ENCODE peak calls at places on chromosomes 16 and 17, in five cellular contexts. C is tibial nerve, O is stomach, T is A549, Y is K562. R is an unnamed sample.

GRCh38 chr17:41717408-41718286 is 5.5 kb downstream of the GAST start:
- DNase-seq in C (no peak), O (no peak), T (peak; percentile 70), Y (no peak), R (no peak)

GRCh38 chr16:78443780-78444422 is 344.4 kb downstream of the WWOX start:
- DNase-seq in C (no peak), O (no peak), T (no peak), Y (no peak), R (no peak)

GRCh38 chr17:45070809-45071208 is 9.7 kb downstream of the NMT1 start:
- DNase-seq in C (no peak), O (no peak), T (no peak), Y (no peak), R (no peak)

GRCh38 chr17:48054238-48055185 is 6.4 kb downstream of the NFE2L1 start:
- DNase-seq in C (peak; percentile 60), O (peak; percentile 53), T (no peak), Y (peak; percentile 69), R (peak; percentile 97)

GRCh38 chr16:21608647-21609328 is 9.4 kb downstream of the METTL9 start:
- DNase-seq in C (no peak), O (no peak), T (no peak), Y (no peak), R (no peak)

GRCh38 chr16:56075732-56076131 is 115.6 kb upstream of the GNAO1 start:
- DNase-seq in C (no peak), O (no peak), T (no peak), Y (no peak), R (no peak)

GRCh38 chr17:13074026-13074425 is 56.2 kb upstream of the ELAC2 start:
- DNase-seq in C (no peak), O (no peak), T (peak; percentile 5), Y (no peak), R (no peak)

GRCh38 chr17:51059781-51060180 is 60.9 kb downstream of the SPAG9 start:
- DNase-seq in C (no peak), O (no peak), T (no peak), Y (no peak), R (no peak)

GRCh38 chr16:72126429-72126765 is 32.8 kb downstream of the DHX38 start:
- DNase-seq in C (no peak), O (no peak), T (no peak), Y (no peak), R (no peak)

GRCh38 chr16:49292413-49292812 is 10.8 kb upstream of the CBLN1 start:
- DNase-seq in C (no peak), O (no peak), T (no peak), Y (no peak), R (no peak)

GRCh38 chr17:55420776-55421178 is 858 bp downstream of the MMD start:
- DNase-seq in C (peak; percentile 23), O (peak; percentile 41), T (no peak), Y (peak; percentile 22), R (peak; percentile 65)

GRCh38 chr17:39928868-39929651 is 1.5 kb downstream of the LRRC3C start:
- DNase-seq in C (no peak), O (no peak), T (peak; percentile 62), Y (no peak), R (no peak)

GRCh38 chr17:42337442-42337841 is 49.1 kb downstream of the STAT5A start:
- DNase-seq in C (no peak), O (no peak), T (no peak), Y (no peak), R (no peak)

GRCh38 chr16:46620265-46621005 is 744 bp downstream of the SHCBP1 start:
- DNase-seq in C (no peak), O (no peak), T (peak; percentile 7), Y (peak; percentile 22), R (no peak)

GRCh38 chr16:27991876-27992275 is 71.6 kb downstream of the GSG1L start:
- DNase-seq in C (no peak), O (no peak), T (no peak), Y (no peak), R (no peak)

GRCh38 chr16:55003916-55004315 is 73.3 kb downstream of the IRX5 start:
- DNase-seq in C (no peak), O (no peak), T (no peak), Y (no peak), R (no peak)

GRCh38 chr16:57592591-57593003 is 35.8 kb upstream of the ADGRG1 start:
- DNase-seq in C (no peak), O (peak; percentile 44), T (no peak), Y (no peak), R (no peak)

GRCh38 chr17:9766970-9767369 is 24.4 kb downstream of the DHRS7C start:
- DNase-seq in C (no peak), O (no peak), T (no peak), Y (no peak), R (no peak)

GRCh38 chr16:84532299-84532724 is 27.9 kb upstream of the MEAK7 start:
- DNase-seq in C (peak; percentile 30), O (no peak), T (peak; percentile 85), Y (no peak), R (no peak)

DNA sequence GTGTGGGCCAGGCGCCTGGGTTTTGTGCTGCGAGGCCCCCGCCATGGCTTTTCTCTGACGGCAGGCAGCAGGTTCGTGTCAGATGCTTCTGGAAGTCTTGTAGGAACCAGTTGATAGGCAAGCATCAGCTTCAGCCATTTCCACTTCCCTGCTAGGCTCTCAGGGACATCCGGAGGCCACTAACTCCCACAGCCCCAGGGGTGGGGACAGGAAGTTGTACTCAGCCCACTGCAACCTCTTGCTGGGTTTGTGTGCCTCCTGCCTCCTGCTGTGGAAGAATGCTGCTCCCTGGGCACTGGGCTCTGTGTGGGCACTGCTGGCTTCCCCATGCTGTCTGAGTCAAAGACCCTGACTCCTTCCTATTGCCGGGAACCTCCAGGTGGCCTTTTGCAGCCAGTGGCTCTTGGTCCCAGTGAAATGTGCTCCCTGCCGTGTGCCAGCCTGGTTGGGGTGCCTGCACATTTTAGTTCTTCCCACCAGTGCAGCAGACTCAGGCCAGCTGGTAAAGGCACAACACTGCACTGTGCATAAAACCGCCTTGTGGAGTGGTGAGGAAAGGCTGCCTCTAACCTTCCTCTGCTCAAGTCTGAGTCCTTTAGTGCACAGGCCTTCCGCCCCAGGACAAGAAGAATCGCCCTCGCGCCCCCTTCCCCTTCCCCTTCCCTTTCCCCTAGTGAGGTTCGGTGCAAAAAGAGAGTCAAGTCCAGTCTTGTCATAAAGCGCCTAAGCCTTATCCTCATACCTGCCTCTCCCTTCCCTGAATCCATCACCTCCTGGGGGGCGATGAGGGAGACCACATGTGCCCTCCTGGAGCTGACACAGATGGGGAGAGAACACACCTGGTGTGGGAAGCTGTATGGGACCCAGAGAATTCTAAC is 16.6 kb downstream of the LDHD start:
- DNase-seq in C (no peak), O (no peak), T (no peak), Y (no peak), R (peak; percentile 29)
- TF ChIP-seq EP300 in C (no peak), O (no peak), T (no peak), Y (no peak), R (no peak)

GRCh38 chr16:60741810-60742209 is 1294.4 kb downstream of the CDH8 start:
- DNase-seq in C (no peak), O (no peak), T (no peak), Y (no peak), R (no peak)
- TF ChIP-seq EP300 in C (no peak), O (no peak), T (no peak), Y (no peak), R (no peak)

GRCh38 chr17:80519091-80519781 is 25.4 kb upstream of the RPTOR start:
- DNase-seq in C (no peak), O (no peak), T (no peak), Y (no peak), R (no peak)
- TF ChIP-seq EP300 in C (no peak), O (no peak), T (no peak), Y (no peak), R (no peak)

DNA sequence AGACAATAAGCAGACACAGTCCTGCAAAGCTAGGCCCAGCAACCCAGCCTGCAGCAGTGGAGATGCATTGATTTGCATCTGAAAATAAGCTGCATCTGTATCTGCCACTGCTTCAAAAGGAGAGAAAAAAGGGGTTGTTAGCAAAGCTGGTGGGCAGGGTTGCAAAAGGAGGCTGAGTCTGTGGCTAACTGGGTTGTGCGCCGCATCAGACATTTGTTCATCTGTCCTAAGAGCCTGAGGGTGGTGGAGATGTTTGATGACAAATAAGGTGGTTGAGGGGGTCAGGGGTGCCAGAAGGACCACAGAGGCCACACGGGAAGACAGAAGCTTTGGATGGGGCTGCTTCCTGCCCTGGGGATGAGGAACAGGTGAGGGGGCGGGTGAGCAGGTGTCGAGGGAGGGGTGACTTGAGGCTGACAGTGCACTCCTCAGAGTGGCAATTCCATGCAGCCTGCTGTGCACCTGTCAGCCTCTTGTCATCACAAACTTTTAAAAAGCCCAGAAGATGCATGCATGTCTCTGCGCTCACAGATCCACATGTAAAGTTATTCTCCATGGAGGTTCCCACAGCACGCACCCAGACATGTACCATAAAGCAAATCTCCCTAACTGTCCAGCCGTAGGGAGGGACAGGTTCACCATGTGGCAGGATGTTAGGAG is 35.4 kb downstream of the WSB1 start:
- DNase-seq in C (no peak), O (no peak), T (no peak), Y (no peak), R (no peak)
- TF ChIP-seq EP300 in C (no peak), O (no peak), T (no peak), Y (no peak), R (no peak)

DNA sequence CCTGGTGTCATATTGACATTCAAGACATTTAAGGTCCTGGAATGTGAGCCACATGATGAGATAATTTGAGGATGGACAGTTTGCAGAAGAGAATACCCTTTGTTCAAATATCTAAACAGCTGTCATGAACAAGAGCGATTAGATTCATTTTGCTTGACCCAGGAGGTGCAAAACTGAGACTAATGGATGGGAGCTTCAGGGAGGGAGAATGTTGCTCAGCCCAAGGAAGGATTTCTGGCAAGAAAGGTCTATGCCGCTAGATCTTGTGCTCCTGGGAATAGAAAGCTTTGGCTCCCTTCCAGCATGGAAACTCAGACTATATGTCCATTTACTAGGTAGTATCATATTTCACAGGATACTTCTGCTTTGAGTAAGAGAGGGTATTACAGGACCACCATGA is 14.8 kb upstream of the CDH11 start:
- DNase-seq in C (no peak), O (no peak), T (no peak), Y (no peak), R (no peak)
- TF ChIP-seq EP300 in C (no peak), O (no peak), T (no peak), Y (no peak), R (no peak)

DNA sequence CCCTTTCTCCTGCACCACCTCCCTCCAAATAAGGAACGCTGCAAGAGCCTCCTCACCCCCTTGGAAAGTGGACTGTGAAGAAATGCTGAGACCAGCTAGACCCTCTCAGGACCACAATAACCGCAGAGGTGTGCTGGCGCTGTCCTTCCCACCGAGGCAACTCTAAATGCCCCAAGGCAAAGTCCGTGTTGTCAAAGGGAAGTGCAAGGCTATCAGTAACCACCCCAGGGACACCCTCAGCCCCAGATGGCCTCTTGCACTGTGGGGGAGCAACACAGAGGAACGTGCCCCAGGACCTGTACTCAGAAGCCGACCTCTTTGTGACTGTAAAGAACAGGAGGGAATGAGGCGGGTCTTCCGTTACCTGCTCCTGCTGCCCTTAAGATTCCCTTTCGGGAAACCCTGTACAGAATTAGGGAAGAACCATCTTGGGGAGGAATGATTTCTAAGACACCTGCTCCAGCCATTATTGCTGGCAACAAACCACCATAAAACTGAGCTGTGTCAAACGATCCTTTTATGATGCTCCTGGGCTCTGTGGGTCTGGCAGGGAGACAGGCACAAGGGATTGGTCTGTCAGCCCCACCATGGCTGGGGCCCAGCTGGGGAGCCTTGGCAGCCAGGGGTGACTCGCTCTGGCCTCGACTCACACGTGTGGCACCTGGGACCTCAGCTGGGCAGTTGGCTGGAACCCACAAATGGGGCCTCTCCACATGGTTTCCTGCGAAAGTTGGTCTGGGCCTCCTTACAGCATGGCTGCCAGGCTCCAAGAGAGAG is 14.6 kb upstream of the MED9 start:
- DNase-seq in C (no peak), O (no peak), T (no peak), Y (no peak), R (no peak)
- TF ChIP-seq EP300 in C (no peak), O (no peak), T (no peak), Y (no peak), R (no peak)